ENCODE peak calls at places on chromosome 18, in seven cellular contexts. P is endothelial cell of umbilical vein, F is cardiac muscle cell, W is left lung, Q is iPS DF 6.9, G is HCT116, I is esophagus squamous epithelium. O is an unnamed sample.

GRCh38 chr18:36354989-36355388 is 57.5 kb downstream of the FHOD3 start:
- DNase-seq in P (no peak), F (no peak), W (no peak), Q (no peak), G (no peak), I (no peak), O (no peak)

GRCh38 chr18:35570182-35570581 is 11.4 kb upstream of the GALNT1 start:
- DNase-seq in P (no peak), F (no peak), W (no peak), Q (no peak), G (no peak), I (no peak), O (no peak)

GRCh38 chr18:21826196-21826595 is 85.6 kb downstream of the MIB1 start:
- DNase-seq in P (peak; percentile 71), F (peak; percentile 47), W (no peak), Q (no peak), G (no peak), I (no peak), O (no peak)

GRCh38 chr18:13439475-13439874 is 220.9 kb downstream of the LDLRAD4 start:
- DNase-seq in P (no peak), F (no peak), W (no peak), Q (no peak), G (no peak), I (no peak), O (no peak)

GRCh38 chr18:3514312-3515216 is 64.6 kb downstream of the TGIF1 start:
- DNase-seq in P (no peak), F (no peak), W (no peak), Q (no peak), G (no peak), I (no peak), O (no peak)

GRCh38 chr18:52422985-52423601 is 83.1 kb downstream of the DCC start:
- DNase-seq in P (no peak), F (no peak), W (no peak), Q (no peak), G (no peak), I (no peak), O (no peak)

GRCh38 chr18:46426311-46427047 is 230.5 kb downstream of the LOXHD1 start:
- DNase-seq in P (no peak), F (no peak), W (no peak), Q (no peak), G (no peak), I (no peak), O (no peak)

GRCh38 chr18:54444309-54444914 is 86.7 kb downstream of the C18orf54 start:
- DNase-seq in P (peak; percentile 66), F (peak; percentile 63), W (no peak), Q (peak; percentile 68), G (peak; percentile 60), I (no peak), O (no peak)

GRCh38 chr18:67818432-67818831 is 301.9 kb upstream of the DSEL start:
- DNase-seq in P (no peak), F (no peak), W (no peak), Q (no peak), G (no peak), I (no peak), O (no peak)

GRCh38 chr18:46449033-46449432 is 208.0 kb downstream of the LOXHD1 start:
- DNase-seq in P (no peak), F (no peak), W (no peak), Q (no peak), G (no peak), I (no peak), O (no peak)

GRCh38 chr18:79547413-79548076 is 132.1 kb upstream of the CTDP1 start:
- DNase-seq in P (no peak), F (no peak), W (peak; percentile 69), Q (no peak), G (no peak), I (no peak), O (no peak)

GRCh38 chr18:42644729-42645131 is 470.8 kb downstream of the RIT2 start:
- DNase-seq in P (peak; percentile 89), F (no peak), W (no peak), Q (no peak), G (no peak), I (no peak), O (no peak)

GRCh38 chr18:5772271-5772670 is 123.1 kb downstream of the TMEM200C start:
- DNase-seq in P (no peak), F (peak; percentile 67), W (no peak), Q (no peak), G (no peak), I (no peak), O (no peak)

GRCh38 chr18:25516121-25516520 is 164.2 kb upstream of the ZNF521 start:
- DNase-seq in P (peak; percentile 10), F (no peak), W (no peak), Q (no peak), G (no peak), I (no peak), O (no peak)

GRCh38 chr18:68662779-68663178 is 52.1 kb downstream of the TMX3 start:
- DNase-seq in P (no peak), F (no peak), W (no peak), Q (no peak), G (no peak), I (no peak), O (no peak)

GRCh38 chr18:40366521-40366920 is 1588.5 kb upstream of the PIK3C3 start:
- DNase-seq in P (peak; percentile 93), F (no peak), W (no peak), Q (no peak), G (no peak), I (no peak), O (no peak)
- H3K27ac ChIP-seq in P (peak overlapping the region; percentile 91), F (no peak overlapping the region), W (no peak overlapping the region), Q (no peak overlapping the region), G (no peak overlapping the region), I (no peak overlapping the region), O (no peak overlapping the region)

GRCh38 chr18:63218472-63218871 is 101.1 kb downstream of the BCL2 start:
- DNase-seq in P (no peak), F (no peak), W (no peak), Q (no peak), G (no peak), I (no peak), O (no peak)

GRCh38 chr18:63213936-63214671 is 105.5 kb downstream of the BCL2 start:
- DNase-seq in P (no peak), F (no peak), W (no peak), Q (no peak), G (no peak), I (no peak), O (no peak)

GRCh38 chr18:63216911-63217311 is 102.7 kb downstream of the BCL2 start:
- DNase-seq in P (no peak), F (no peak), W (no peak), Q (no peak), G (no peak), I (no peak), O (peak; percentile 38)

GRCh38 chr18:63213331-63213900 is 106.2 kb downstream of the BCL2 start:
- DNase-seq in P (no peak), F (peak; percentile 25), W (no peak), Q (no peak), G (no peak), I (no peak), O (no peak)

GRCh38 chr18:63216497-63216896 is 103.1 kb downstream of the BCL2 start:
- DNase-seq in P (no peak), F (no peak), W (no peak), Q (no peak), G (no peak), I (no peak), O (peak; percentile 25)
- H3K4me3 ChIP-seq in P (no peak overlapping the region), F (no peak overlapping the region), W (no peak overlapping the region), Q (no peak overlapping the region), G (no peak overlapping the region), I (no peak overlapping the region), O (no peak overlapping the region)

DNA sequence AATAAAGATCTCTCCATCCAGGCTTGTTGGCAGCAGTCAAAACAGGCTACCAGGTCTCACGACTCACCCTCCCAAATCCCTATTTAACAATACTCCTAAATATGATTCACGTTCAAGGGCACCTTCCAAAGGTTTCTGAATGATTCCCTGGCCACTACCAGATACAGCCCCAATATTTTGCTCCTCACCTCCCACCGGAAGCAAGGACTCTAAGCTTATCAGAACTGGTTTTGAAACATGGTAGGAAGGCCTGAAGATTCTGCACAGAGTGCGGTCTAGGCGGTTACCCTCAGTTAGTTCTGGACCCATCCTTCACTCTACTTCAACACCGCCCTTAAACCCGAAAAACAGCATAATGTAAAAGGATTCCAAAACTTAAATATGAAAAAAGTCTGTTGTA is 5.2 kb downstream of the PPP4R1 start:
- DNase-seq in P (no peak), F (no peak), W (no peak), Q (no peak), G (no peak), I (no peak), O (no peak)
- H3K4me1 ChIP-seq in P (peaks cover 29% of the 10 kb centered on the region), F (peaks cover 10% of the 10 kb centered on the region), W (peaks cover 73% of the 10 kb centered on the region), Q (no peaks in the 10 kb centered on the region), G (peaks cover 23% of the 10 kb centered on the region), I (peaks cover 83% of the 10 kb centered on the region), O (peaks cover 57% of the 10 kb centered on the region)

DNA sequence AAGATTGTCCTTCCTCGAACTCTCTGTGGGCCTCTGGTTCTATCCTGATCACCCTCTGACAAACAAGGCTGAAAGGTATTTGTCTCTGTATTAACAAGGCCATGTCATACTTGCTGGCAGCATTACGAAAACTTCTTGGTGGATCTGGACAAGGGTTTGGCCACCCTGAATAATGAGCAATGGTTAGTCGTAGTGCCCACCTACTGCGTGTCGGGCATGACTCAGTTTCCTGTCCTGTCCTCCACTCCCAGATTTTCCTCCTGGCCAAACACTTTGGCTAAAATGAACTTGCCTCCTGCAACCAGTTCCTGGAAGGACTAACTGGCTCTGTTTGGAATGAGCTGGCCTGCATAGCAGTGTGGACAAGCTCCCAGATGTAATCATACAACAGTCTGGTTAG is 198.5 kb upstream of the SMIM21 start:
- DNase-seq in P (no peak), F (no peak), W (no peak), Q (no peak), G (no peak), I (no peak), O (no peak)
- H3K27ac ChIP-seq in P (no peak overlapping the region), F (no peak overlapping the region), W (no peak overlapping the region), Q (no peak overlapping the region), G (no peak overlapping the region), I (no peak overlapping the region), O (no peak overlapping the region)

DNA sequence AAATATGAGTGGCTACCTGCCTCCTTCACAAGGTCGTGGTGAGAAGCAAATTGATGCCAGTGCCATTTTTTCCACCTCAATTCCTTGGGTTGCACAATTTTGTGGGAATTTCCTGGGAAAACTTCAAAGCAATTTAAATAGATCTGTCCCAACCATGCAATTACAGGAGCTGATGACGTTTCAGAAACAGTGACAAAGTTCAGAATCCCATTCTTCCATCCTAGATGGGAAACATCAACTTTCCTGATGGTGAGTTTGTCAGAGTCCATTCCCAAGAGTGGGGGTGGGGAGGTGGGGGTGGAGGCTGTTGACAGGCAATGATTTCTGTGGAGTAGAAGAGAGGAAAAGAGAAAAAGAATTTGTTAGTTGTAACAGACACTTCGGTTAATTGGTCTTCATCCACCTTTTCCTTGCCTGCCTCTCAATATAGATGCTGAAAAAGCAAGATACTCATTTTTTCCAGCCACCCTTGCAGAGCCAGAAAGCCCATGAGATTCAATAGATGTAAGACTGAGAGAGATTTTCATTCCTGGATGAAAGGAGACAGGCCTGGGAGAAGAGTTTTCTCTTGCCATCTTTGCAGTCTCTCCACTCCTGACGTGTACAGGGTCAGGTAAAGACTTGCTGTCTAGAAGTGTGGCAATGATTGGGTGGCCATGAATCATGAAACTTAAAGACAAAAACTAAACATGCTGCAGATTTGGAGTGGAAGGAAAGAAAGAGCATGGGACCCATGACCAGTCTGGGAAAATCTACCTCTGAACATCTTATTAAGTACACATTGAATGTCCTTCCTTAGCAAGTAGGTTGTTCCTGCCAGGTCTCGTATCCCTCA is 47.3 kb downstream of the SOCS6 start:
- DNase-seq in P (no peak), F (no peak), W (no peak), Q (no peak), G (no peak), I (no peak), O (no peak)
- H3K4me3 ChIP-seq in P (no peak overlapping the region), F (no peak overlapping the region), W (no peak overlapping the region), Q (no peak overlapping the region), G (peak overlapping the region; percentile 23), I (no peak overlapping the region), O (no peak overlapping the region)

GRCh38 chr18:9069482-9070059 is 32.9 kb upstream of the NDUFV2 start:
- DNase-seq in P (no peak), F (no peak), W (no peak), Q (no peak), G (no peak), I (no peak), O (no peak)
- H3K4me1 ChIP-seq in P (peaks cover 3% of the 10 kb centered on the region), F (no peaks in the 10 kb centered on the region), W (peaks cover 23% of the 10 kb centered on the region), Q (peaks cover 2% of the 10 kb centered on the region), G (peaks cover 23% of the 10 kb centered on the region), I (peaks cover 26% of the 10 kb centered on the region), O (peaks cover 9% of the 10 kb centered on the region)